ENCODE peak calls at places on chromosome 22, in seven cellular contexts. L is K562; C is islet precursor cell; W is stimulated activated naive B cell treated with anti-CD40 and anti-IgM and Interleukin-4, amounts not matched to agents 10 μg/mL and 1 μg/mL and 100 μg/mL, for 72 hours; U is heart right ventricle; P is DMS153; H is lower lobe of right lung. K is an unnamed sample.

GRCh38 chr22:35631597-35631996 is 14.5 kb upstream of the MB start:
- DNase-seq in P (no peak), C (no peak), H (peak), L (peak), W (no peak), U (no peak), K (no peak)

GRCh38 chr22:35630387-35630793 is 13.3 kb upstream of the MB start:
- DNase-seq in H (no peak), P (no peak), U (no peak), C (peak), L (no peak), W (no peak), K (peak)

GRCh38 chr22:33918676-33919590 is 1.3 kb downstream of the LARGE1 start:
- DNase-seq in H (no peak), P (no peak), L (no peak), C (no peak), U (no peak), W (no peak), K (peak)

GRCh38 chr22:37119872-37120271 is 10.4 kb upstream of the TMPRSS6 start:
- DNase-seq in P (no peak), U (no peak), L (no peak), C (no peak), H (no peak), W (no peak), K (no peak)

GRCh38 chr22:50082961-50083461 is 2.2 kb downstream of the MLC1 start:
- DNase-seq in P (peak), W (no peak), H (no peak), L (no peak), C (peak), U (no peak), K (no peak)

GRCh38 chr22:46349681-46350080 is 14.2 kb downstream of the TRMU start:
- DNase-seq in U (no peak), H (peak), L (no peak), W (no peak), P (no peak), C (no peak), K (peak)

GRCh38 chr22:44889233-44889878 is 120.4 kb downstream of the PHF21B start:
- DNase-seq in L (peak), W (no peak), C (peak), U (no peak), P (no peak), H (no peak), K (no peak)

GRCh38 chr22:44351685-44352377 is 39.1 kb upstream of the SHISAL1 start:
- DNase-seq in H (no peak), C (peak), P (peak), U (no peak), L (no peak), W (no peak), K (peak)

GRCh38 chr22:43408009-43408408 is 3.8 kb upstream of the MPPED1 start:
- DNase-seq in C (no peak), P (no peak), L (no peak), U (no peak), H (peak), W (no peak), K (no peak)

GRCh38 chr22:25764270-25765015 is 22.5 kb downstream of the MYO18B start:
- DNase-seq in C (no peak), U (no peak), H (no peak), P (no peak), L (no peak), W (no peak), K (no peak)

GRCh38 chr22:42664976-42665831 is 16.0 kb upstream of the CYB5R3 start:
- DNase-seq in C (no peak), H (no peak), W (peak), P (no peak), L (no peak), U (no peak), K (no peak)

GRCh38 chr22:28808716-28809355 is 8.5 kb upstream of the XBP1 start:
- DNase-seq in L (no peak), H (no peak), U (no peak), W (no peak), C (no peak), P (no peak), K (no peak)

GRCh38 chr22:45718391-45718790 is 46.8 kb downstream of the ATXN10 start:
- DNase-seq in U (no peak), L (no peak), H (no peak), P (no peak), W (no peak), C (no peak), K (no peak)

GRCh38 chr22:42544686-42545085 is 9.1 kb upstream of the SERHL2 start:
- DNase-seq in U (no peak), L (peak), P (no peak), H (no peak), W (no peak), C (no peak), K (no peak)

GRCh38 chr22:19285831-19286230 is 5.7 kb downstream of the CLTCL1 start:
- DNase-seq in W (no peak), C (no peak), H (no peak), P (no peak), U (no peak), L (no peak), K (no peak)

GRCh38 chr22:49628351-49629023 is 199.2 kb downstream of the BRD1 start:
- DNase-seq in H (peak), P (peak), U (no peak), L (no peak), W (no peak), C (no peak), K (no peak)

GRCh38 chr22:50173221-50173982 is 2.9 kb downstream of the PANX2 start:
- DNase-seq in H (peak), U (no peak), L (no peak), P (no peak), W (no peak), C (no peak), K (no peak)

GRCh38 chr22:31818481-31819392 is 64.9 kb downstream of the DEPDC5 start:
- DNase-seq in L (no peak), H (no peak), C (no peak), W (no peak), U (no peak), P (no peak), K (peak)

GRCh38 chr22:24952837-24953293 is 349 bp downstream of the KIAA1671 start:
- DNase-seq in H (peak), U (peak), W (no peak), P (peak), L (no peak), C (peak), K (peak)

GRCh38 chr22:32850591-32851517 is 49.3 kb downstream of the TIMP3 start:
- DNase-seq in H (no peak), W (no peak), P (no peak), U (peak), L (no peak), C (no peak), K (no peak)

GRCh38 chr22:46592390-46592872 is 27.8 kb upstream of the GRAMD4 start:
- DNase-seq in H (peak), P (no peak), C (peak), U (peak), L (peak), W (peak), K (peak)

GRCh38 chr22:19761022-19761499 is 483 bp downstream of the TBX1 start:
- DNase-seq in W (no peak), L (no peak), H (no peak), U (no peak), P (no peak), C (no peak), K (no peak)

GRCh38 chr22:34966980-34967379 is 99.0 kb upstream of the ISX start:
- DNase-seq in W (no peak), L (no peak), C (peak), P (no peak), U (no peak), H (no peak), K (peak)

GRCh38 chr22:24068717-24069116 is 57.6 kb downstream of the CABIN1 start:
- DNase-seq in U (no peak), C (no peak), H (no peak), P (peak), L (no peak), W (no peak), K (no peak)

GRCh38 chr22:38271927-38272372 is 860 bp downstream of the TMEM184B start:
- DNase-seq in H (peak), L (no peak), C (no peak), W (no peak), U (no peak), P (peak), K (no peak)

GRCh38 chr22:19757985-19758895 is 2.3 kb upstream of the TBX1 start:
- DNase-seq in P (no peak), C (no peak), L (no peak), H (no peak), U (no peak), W (no peak), K (no peak)

GRCh38 chr22:30881361-30882180 is 87.0 kb downstream of the MORC2 start:
- DNase-seq in U (peak), L (peak), C (no peak), W (no peak), P (no peak), H (peak), K (no peak)

GRCh38 chr22:20494978-20495860 is at the start of gene KLHL22:
- DNase-seq in H (peak), W (peak), C (no peak), P (no peak), L (peak), U (peak), K (peak)

K was measured in astrocyte.